ENCODE peak calls at places on chromosomes 11 and 22, in four cellular contexts. Q, D, X and I are unnamed samples.

GRCh38 chr11:21541226-21541625 is 651.7 kb upstream of the ANO5 start:
- DNase-seq in Q (no peak), D (no peak), X (no peak), I (no peak)

GRCh38 chr22:36386351-36386899 is 1.3 kb downstream of the MYH9 start:
- DNase-seq in D (peak), Q (no peak), X (no peak), I (no peak)

GRCh38 chr11:20589796-20590195 is 9.6 kb upstream of the SLC6A5 start:
- DNase-seq in D (no peak), X (no peak), Q (no peak), I (no peak)

GRCh38 chr22:39994046-39994565 is 648 bp upstream of the FAM83F start:
- DNase-seq in X (no peak), D (no peak), Q (no peak), I (no peak)

GRCh38 chr22:37471721-37472417 is 14.3 kb downstream of the MFNG start:
- DNase-seq in D (no peak), X (no peak), Q (no peak), I (no peak)

GRCh38 chr11:13354335-13354734 is 76.7 kb downstream of the BMAL1 start:
- DNase-seq in Q (no peak), X (no peak), D (no peak), I (no peak)

GRCh38 chr11:12506502-12506921 is 129.1 kb downstream of the PARVA start:
- DNase-seq in X (no peak), D (no peak), Q (no peak), I (no peak)

GRCh38 chr11:72735495-72736027 is 16.6 kb downstream of the ARAP1 start:
- DNase-seq in Q (peak), X (no peak), D (no peak), I (no peak)

GRCh38 chr11:69272961-69273461 is 20.9 kb upstream of the MYEOV start:
- DNase-seq in D (no peak), Q (no peak), X (no peak), I (no peak)

GRCh38 chr11:94775576-94776327 is 7.6 kb downstream of the AMOTL1 start:
- DNase-seq in Q (no peak), X (no peak), D (no peak), I (no peak)

GRCh38 chr11:73384871-73385692 is 8.9 kb downstream of the RELT start:
- DNase-seq in D (peak), X (peak), Q (no peak), I (no peak)

GRCh38 chr11:926341-926916 is 759 bp downstream of the AP2A2 start:
- DNase-seq in D (peak), Q (peak), X (peak), I (no peak)

GRCh38 chr11:73182824-73183321 is 35.2 kb upstream of the P2RY2 start:
- DNase-seq in D (no peak), Q (no peak), X (peak), I (no peak)

GRCh38 chr11:109203176-109203575 is 218.8 kb upstream of the C11orf87 start:
- DNase-seq in Q (no peak), D (no peak), X (no peak), I (no peak)
- TF ChIP-seq CTCF in Q (no peak), D (no peak), X (no peak), I (no peak)

DNA sequence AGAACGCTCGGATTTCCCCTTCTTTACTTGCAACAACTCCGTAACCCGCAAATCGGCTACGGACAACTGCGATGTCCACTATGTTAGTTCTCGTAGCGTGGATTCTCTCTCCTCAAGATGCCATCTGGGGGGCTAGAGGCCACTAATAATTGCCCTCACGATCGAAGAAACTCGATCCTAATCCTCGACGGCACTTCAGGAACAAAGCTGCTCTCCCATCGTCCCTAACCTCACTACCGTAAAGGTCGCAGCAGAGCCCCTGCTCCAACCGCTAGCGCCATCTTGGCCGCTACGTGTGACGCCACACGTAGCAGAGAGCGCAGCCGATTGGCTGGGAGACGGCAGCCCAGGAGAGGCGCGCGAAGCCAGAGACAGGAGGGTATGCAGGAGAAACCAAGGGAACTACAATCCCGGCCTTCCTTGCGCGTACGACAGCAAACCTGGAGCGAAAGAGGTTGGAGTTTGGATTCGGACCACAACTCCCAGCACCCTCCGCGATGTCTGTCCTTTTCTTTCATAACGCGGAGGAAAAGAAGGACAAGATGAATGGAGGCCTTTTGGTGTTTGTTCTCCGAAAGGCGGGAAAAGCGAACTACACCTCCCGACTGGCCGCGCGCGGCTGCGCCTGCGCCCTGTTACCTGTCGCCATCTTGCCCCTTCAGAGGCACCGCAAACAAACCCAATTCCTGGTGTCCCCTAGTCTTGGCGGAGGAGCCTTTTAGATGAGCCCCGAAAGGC is at the start of gene EMSY:
- DNase-seq in X (peak), D (peak), Q (peak), I (peak)
- TF ChIP-seq POLR2A in X (peak), D (peak), Q (peak), I (peak)

DNA sequence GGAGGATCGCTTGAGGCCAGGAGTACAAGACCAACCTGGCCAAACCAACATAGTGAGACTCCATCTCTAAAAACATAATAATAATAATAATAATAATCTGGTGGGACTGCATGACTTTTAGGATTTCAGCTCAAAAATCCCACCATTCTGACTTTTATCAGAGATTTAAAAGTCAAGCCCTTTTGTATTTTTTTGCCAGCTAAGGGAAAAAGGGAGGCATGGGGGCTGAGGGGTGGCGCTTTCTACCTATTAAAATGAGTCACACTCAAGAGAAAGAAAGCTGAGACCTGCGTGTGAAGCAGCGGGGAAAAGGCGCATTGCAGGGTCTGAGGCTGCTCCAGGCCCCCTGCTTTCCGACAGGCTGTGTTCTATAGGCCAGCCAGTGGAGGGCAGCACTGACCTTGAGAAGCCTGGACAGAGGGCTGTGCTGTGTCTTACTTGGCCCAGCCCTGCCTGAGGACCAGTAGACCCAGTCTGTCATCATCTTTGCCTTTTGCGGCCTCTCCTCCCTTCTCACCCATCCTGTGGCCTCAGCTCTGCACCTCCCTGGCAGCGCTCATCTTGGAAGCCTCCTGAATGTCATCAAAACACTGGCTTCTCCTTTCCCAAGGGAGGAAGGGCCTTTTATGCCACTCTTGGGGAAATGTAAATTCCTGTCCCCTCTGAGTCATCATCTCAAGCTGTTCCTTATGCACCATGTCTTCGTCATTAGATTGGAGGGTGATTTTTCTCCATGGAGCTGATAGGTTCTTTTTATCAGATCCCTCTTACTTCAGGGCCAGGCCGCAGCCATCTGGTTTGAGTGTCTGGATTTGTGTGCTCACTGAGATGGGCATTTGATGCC is 12.7 kb upstream of the MAPK8IP1 start:
- DNase-seq in X (peak), D (peak), Q (peak), I (no peak)
- H3K4me3 ChIP-seq in X (no peak), D (no peak), Q (no peak), I (no peak)

GRCh38 chr11:65790104-65790901 is 3.4 kb downstream of the OVOL1 start:
- DNase-seq in D (no peak), X (no peak), Q (no peak), I (no peak)
- TF ChIP-seq CTCF in D (no peak), X (no peak), Q (no peak), I (no peak)

DNA sequence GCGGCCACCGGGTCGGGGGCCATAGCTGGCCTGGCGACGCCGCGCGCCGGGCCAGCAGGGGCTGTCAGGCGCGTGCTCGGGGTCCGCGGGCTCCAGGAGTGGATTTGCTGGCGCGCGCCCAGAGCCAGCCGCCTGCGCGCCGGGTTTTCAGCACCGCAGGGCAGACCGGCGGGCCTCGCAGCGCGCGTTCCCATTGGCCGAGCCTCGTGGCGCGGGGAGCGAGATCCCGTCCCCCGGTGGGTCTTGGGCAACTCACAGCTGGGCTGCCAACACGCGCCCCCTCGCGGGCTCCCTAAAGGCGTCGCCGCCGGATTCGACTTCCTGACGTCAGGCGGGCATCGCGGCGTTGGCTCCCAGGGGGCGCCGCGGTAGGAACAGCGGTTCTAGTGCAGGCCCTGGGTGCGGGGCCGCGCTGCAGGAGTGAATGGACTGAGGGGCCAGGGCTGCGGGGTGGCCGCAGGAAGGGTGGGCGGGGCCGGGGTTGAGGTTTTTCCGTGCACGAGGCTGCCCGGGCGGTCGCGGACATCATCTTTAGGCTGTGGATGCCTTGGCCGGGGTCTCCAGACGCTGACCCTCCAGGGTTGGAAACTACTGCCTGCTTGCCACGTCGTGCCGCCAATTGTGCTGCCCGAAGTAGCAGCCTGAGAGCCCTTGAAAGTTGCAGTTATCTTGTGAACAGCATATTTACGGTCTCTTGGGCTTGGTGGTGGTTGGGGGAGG is at the start of gene FADS1:
- DNase-seq in Q (peak), D (peak), X (peak), I (peak)
- TF ChIP-seq POLR2A in Q (peak), D (peak), X (peak), I (no peak)

GRCh38 chr11:118909619-118910308 is 16.0 kb downstream of the BCL9L start:
- DNase-seq in X (no peak), Q (no peak), D (no peak), I (no peak)

GRCh38 chr11:118910309-118911112 is 15.2 kb downstream of the BCL9L start:
- DNase-seq in D (peak), Q (no peak), X (peak), I (no peak)

GRCh38 chr11:118911880-118912741 is 13.6 kb downstream of the BCL9L start:
- DNase-seq in Q (peak), X (peak), D (peak), I (peak)

GRCh38 chr11:118912742-118913410 is 12.8 kb downstream of the BCL9L start:
- DNase-seq in X (no peak), Q (no peak), D (peak), I (no peak)

GRCh38 chr11:118911113-118911879 is 14.4 kb downstream of the BCL9L start:
- DNase-seq in D (peak), X (peak), Q (no peak), I (no peak)
- H3K4me3 ChIP-seq in D (peak), X (no peak), Q (peak), I (peak)